ENCODE peak calls at places on chromosomes 2 and 18, in six cellular contexts. L is SK-MEL-5, T is GM04504, K is AG04450, P is brain microvascular endothelial cell, J is neural crest cell. A is an unnamed sample.

GRCh38 chr2:239942090-239942489 is 83.1 kb downstream of the NDUFA10 start:
- DNase-seq in T (no peak), P (no peak), K (no peak), L (no peak), J (no peak), A (peak)

GRCh38 chr2:157257312-157258252 is at the start of gene GALNT5:
- DNase-seq in P (peak), L (no peak), T (peak), K (no peak), J (no peak), A (no peak)

GRCh38 chr2:208042450-208042849 is 17.1 kb upstream of the PLEKHM3 start:
- DNase-seq in T (no peak), L (no peak), P (no peak), J (no peak), K (no peak), A (no peak)

GRCh38 chr2:189411860-189412259 is 29.4 kb upstream of the WDR75 start:
- DNase-seq in J (no peak), T (peak), L (no peak), K (peak), P (peak), A (no peak)

GRCh38 chr2:27683390-27684071 is 19.8 kb downstream of the SLC4A1AP start:
- DNase-seq in T (peak), L (peak), K (peak), P (peak), J (peak), A (peak)

GRCh38 chr18:8359481-8359880 is 249.8 kb upstream of the RAB12 start:
- DNase-seq in K (no peak), T (no peak), L (no peak), P (no peak), J (no peak), A (no peak)

GRCh38 chr2:148819019-148819418 is 56.0 kb upstream of the KIF5C start:
- DNase-seq in T (no peak), L (no peak), J (no peak), K (no peak), P (no peak), A (no peak)

GRCh38 chr2:38416296-38417036 is 39.4 kb upstream of the ATL2 start:
- DNase-seq in P (no peak), T (no peak), K (no peak), L (no peak), J (no peak), A (no peak)

GRCh38 chr2:163906410-163906809 is 170.6 kb upstream of the FIGN start:
- DNase-seq in P (no peak), T (no peak), K (no peak), J (no peak), L (no peak), A (no peak)

GRCh38 chr2:195498176-195498575 is 158.8 kb upstream of the SLC39A10 start:
- DNase-seq in P (no peak), T (no peak), L (peak), J (no peak), K (no peak), A (peak)

GRCh38 chr2:68195096-68195495 is 37.4 kb downstream of the PNO1 start:
- DNase-seq in J (no peak), L (no peak), P (no peak), K (no peak), T (no peak), A (no peak)

GRCh38 chr18:56650056-56650455 is 1.1 kb upstream of the WDR7 start:
- DNase-seq in K (no peak), J (no peak), T (no peak), P (no peak), L (no peak), A (no peak)

GRCh38 chr2:157466764-157467163 is 22.9 kb upstream of the CYTIP start:
- DNase-seq in L (no peak), T (no peak), P (no peak), J (no peak), K (no peak), A (no peak)

GRCh38 chr2:9138507-9139085 is 68.0 kb upstream of the ASAP2 start:
- DNase-seq in L (peak), K (no peak), J (peak), T (no peak), P (no peak), A (peak)

GRCh38 chr2:109063326-109063670 is 65.7 kb upstream of the SH3RF3 start:
- DNase-seq in P (no peak), L (no peak), T (no peak), J (no peak), K (no peak), A (peak)

GRCh38 chr2:159982842-159983785 is 79.3 kb downstream of the PLA2R1 start:
- DNase-seq in L (no peak), T (no peak), K (no peak), P (no peak), J (no peak), A (no peak)

GRCh38 chr2:30990176-30990575 is 148.1 kb downstream of the GALNT14 start:
- DNase-seq in T (no peak), K (no peak), L (no peak), J (no peak), P (no peak), A (no peak)

GRCh38 chr18:13051159-13051558 is 60.0 kb downstream of the CEP192 start:
- DNase-seq in K (no peak), T (no peak), P (no peak), L (no peak), J (no peak), A (no peak)

GRCh38 chr2:188997276-188997675 is 23.1 kb downstream of the COL3A1 start:
- DNase-seq in L (no peak), P (no peak), J (no peak), T (no peak), K (no peak), A (no peak)

GRCh38 chr2:104444840-104445239 is 409.1 kb upstream of the POU3F3 start:
- DNase-seq in K (no peak), T (no peak), J (no peak), P (no peak), L (no peak), A (no peak)